ENCODE peak calls at places on chromosomes 7 and 10, in ten cellular contexts. U, Y, K, I, H, Q, O, V, W and G are unnamed samples.

GRCh38 chr10:6347391-6347951 is 144.7 kb downstream of the PFKFB3 start:
- DNase-seq in H (peak), O (no peak), Q (peak), I (no peak), W (no peak), Y (peak), V (no peak), K (no peak), U (no peak), G (no peak)

GRCh38 chr10:34045571-34046190 is 711.2 kb upstream of the NRP1 start:
- DNase-seq in H (no peak), Q (peak), O (peak), U (no peak), Y (no peak), I (no peak), K (no peak), W (no peak), V (no peak), G (peak)

GRCh38 chr10:122636953-122637352 is 62.7 kb downstream of the C10orf120 start:
- DNase-seq in U (no peak), O (no peak), K (no peak), V (no peak), Y (no peak), H (no peak), Q (no peak), I (no peak), W (no peak), G (no peak)

GRCh38 chr7:101563933-101564777 is 64.9 kb downstream of the MYL10 start:
- DNase-seq in O (no peak), Q (no peak), W (no peak), Y (no peak), V (peak), K (no peak), I (no peak), H (no peak), U (no peak), G (no peak)

GRCh38 chr7:131619336-131620305 is 63.2 kb upstream of the PODXL start:
- DNase-seq in H (no peak), U (no peak), I (no peak), K (no peak), O (no peak), Y (no peak), W (no peak), V (no peak), Q (peak), G (no peak)

GRCh38 chr10:110535958-110536891 is 31.3 kb upstream of the SMC3 start:
- DNase-seq in O (peak), U (no peak), Y (peak), H (peak), V (no peak), K (peak), W (no peak), I (no peak), Q (peak), G (peak)

GRCh38 chr7:49346200-49346899 is 422.0 kb downstream of the CDC14C start:
- DNase-seq in K (no peak), I (no peak), O (no peak), Q (no peak), U (no peak), Y (no peak), W (no peak), H (no peak), V (no peak), G (no peak)

GRCh38 chr10:45404087-45404769 is 30.2 kb downstream of the ALOX5 start:
- DNase-seq in I (no peak), H (no peak), Q (no peak), U (no peak), O (no peak), Y (no peak), V (no peak), W (no peak), K (no peak), G (no peak)

GRCh38 chr10:5165738-5166137 is 19.2 kb downstream of the AKR1C8 start:
- DNase-seq in Q (peak), I (no peak), W (no peak), V (no peak), K (no peak), O (peak), U (no peak), Y (no peak), H (no peak), G (peak)

GRCh38 chr10:9227679-9228365 is 1173.3 kb downstream of the GATA3 start:
- DNase-seq in K (no peak), Y (no peak), H (no peak), W (no peak), I (no peak), O (no peak), Q (no peak), V (no peak), U (no peak), G (no peak)

GRCh38 chr10:21292763-21293517 is 232.5 kb downstream of the SKIDA1 start:
- DNase-seq in U (peak), H (no peak), W (peak), Y (no peak), V (peak), K (peak), O (peak), I (no peak), Q (peak), G (peak)

GRCh38 chr10:5860039-5860438 is 29.7 kb downstream of the ANKRD16 start:
- DNase-seq in I (no peak), O (no peak), V (no peak), K (no peak), Y (no peak), U (no peak), H (no peak), Q (no peak), W (no peak), G (no peak)

GRCh38 chr10:100683004-100683403 is 62.4 kb upstream of the PAX2 start:
- DNase-seq in K (no peak), U (no peak), Y (no peak), Q (no peak), W (no peak), V (no peak), H (no peak), I (no peak), O (no peak), G (no peak)

GRCh38 chr7:19772858-19773337 is 519 bp downstream of the TMEM196 start:
- DNase-seq in W (peak), K (no peak), H (no peak), U (peak), Q (peak), V (peak), I (peak), Y (no peak), O (peak), G (peak)

GRCh38 chr7:2810682-2811471 is 33.2 kb downstream of the GNA12 start:
- DNase-seq in V (no peak), H (no peak), Q (no peak), U (no peak), W (no peak), O (no peak), Y (no peak), K (no peak), I (no peak), G (no peak)

GRCh38 chr10:1120146-1120695 is 64.0 kb downstream of the WDR37 start:
- DNase-seq in W (no peak), U (no peak), H (no peak), I (no peak), Q (no peak), K (no peak), V (no peak), Y (no peak), O (no peak), G (no peak)